ENCODE peak calls at places on chromosomes 12 and 14, in five cellular contexts. M is transverse colon, U is upper lobe of left lung, R is IMR-90, F is K562. Q is an unnamed sample.
A peak's percentile ranks its signal among the peaks of the same experiment; 100 is the strongest.

GRCh38 chr14:95471526-95472304 is 44.7 kb downstream of the SYNE3 start:
- DNase-seq in M (no peak), U (no peak), R (no peak), F (no peak), Q (no peak)

GRCh38 chr12:54352022-54352531 is 12.2 kb downstream of the GPR84 start:
- DNase-seq in M (peak; percentile 30), U (peak; percentile 84), R (peak; percentile 79), F (peak; percentile 76), Q (no peak)

GRCh38 chr12:52321433-52321832 is 235 bp upstream of the KRT83 start:
- DNase-seq in M (no peak), U (peak; percentile 28), R (no peak), F (no peak), Q (no peak)

GRCh38 chr12:124687695-124688301 is 120.4 kb upstream of the NCOR2 start:
- DNase-seq in M (no peak), U (no peak), R (no peak), F (no peak), Q (no peak)

GRCh38 chr12:77299910-77300772 is 234.8 kb upstream of the E2F7 start:
- DNase-seq in M (no peak), U (no peak), R (peak; percentile 87), F (no peak), Q (no peak)

GRCh38 chr12:111435661-111436201 is 30.0 kb downstream of the SH2B3 start:
- DNase-seq in M (no peak), U (peak; percentile 69), R (no peak), F (no peak), Q (no peak)

GRCh38 chr14:89926709-89927108 is 27.8 kb downstream of the EFCAB11 start:
- DNase-seq in M (no peak), U (no peak), R (peak; percentile 47), F (no peak), Q (no peak)

GRCh38 chr12:93322784-93323183 is 54.9 kb upstream of the NUDT4 start:
- DNase-seq in M (peak; percentile 32), U (no peak), R (peak; percentile 68), F (no peak), Q (no peak)

GRCh38 chr12:43407816-43408645 is 144.0 kb downstream of the ADAMTS20 start:
- DNase-seq in M (no peak), U (no peak), R (peak; percentile 50), F (no peak), Q (no peak)

GRCh38 chr12:12718382-12718761 is 1.2 kb downstream of the CDKN1B start:
- DNase-seq in M (no peak), U (no peak), R (no peak), F (no peak), Q (no peak)

GRCh38 chr12:111322336-111323250 is 46.3 kb downstream of the PHETA1 start:
- DNase-seq in M (no peak), U (peak; percentile 64), R (no peak), F (no peak), Q (no peak)

GRCh38 chr12:62272936-62273552 is 12.8 kb downstream of the USP15 start:
- DNase-seq in M (no peak), U (no peak), R (no peak), F (no peak), Q (no peak)

GRCh38 chr12:5163661-5164060 is 120.0 kb downstream of the KCNA5 start:
- DNase-seq in M (no peak), U (no peak), R (peak; percentile 35), F (no peak), Q (no peak)

GRCh38 chr12:65868133-65868705 is 43.9 kb downstream of the HMGA2 start:
- DNase-seq in M (no peak), U (no peak), R (peak; percentile 97), F (no peak), Q (no peak)

GRCh38 chr14:30551460-30551859 is 7.5 kb upstream of the G2E3 start:
- DNase-seq in M (no peak), U (no peak), R (peak; percentile 50), F (no peak), Q (no peak)

GRCh38 chr12:40300490-40300889 is 75.7 kb downstream of the LRRK2 start:
- DNase-seq in M (no peak), U (no peak), R (peak; percentile 1), F (no peak), Q (no peak)

GRCh38 chr14:95664046-95664445 is 22.2 kb upstream of the TCL1B start:
- DNase-seq in M (no peak), U (no peak), R (no peak), F (no peak), Q (no peak)

GRCh38 chr14:92668266-92668973 is 80.0 kb downstream of the LGMN start:
- DNase-seq in M (no peak), U (no peak), R (no peak), F (no peak), Q (no peak)

GRCh38 chr12:110780448-110780847 is 37.8 kb upstream of the PPP1CC start:
- DNase-seq in M (no peak), U (no peak), R (no peak), F (no peak), Q (no peak)

GRCh38 chr12:71142046-71142445 is 15.8 kb downstream of the TSPAN8 start:
- DNase-seq in M (no peak), U (no peak), R (no peak), F (no peak), Q (no peak)

GRCh38 chr14:77088219-77088618 is 9.8 kb upstream of the CIPC start:
- DNase-seq in M (peak; percentile 83), U (no peak), R (no peak), F (no peak), Q (no peak)

GRCh38 chr12:48681416-48681737 is 661 bp downstream of the KANSL2 start:
- DNase-seq in M (no peak), U (no peak), R (peak; percentile 14), F (no peak), Q (no peak)

GRCh38 chr12:49187184-49187583 is 1.7 kb downstream of the TUBA1A start:
- DNase-seq in M (no peak), U (no peak), R (peak; percentile 61), F (no peak), Q (peak; percentile 63)

GRCh38 chr14:52923902-52924575 is 26.8 kb downstream of the FERMT2 start:
- DNase-seq in M (no peak), U (no peak), R (no peak), F (no peak), Q (no peak)

GRCh38 chr12:113244015-113244983 is 23.0 kb downstream of the TPCN1 start:
- DNase-seq in M (peak; percentile 85), U (no peak), R (no peak), F (no peak), Q (peak; percentile 80)

GRCh38 chr14:68470361-68470760 is 322.5 kb downstream of the ZFP36L1 start:
- DNase-seq in M (no peak), U (no peak), R (no peak), F (no peak), Q (no peak)

GRCh38 chr12:67826946-67827719 is 162.1 kb upstream of the IFNG-AS1 start:
- DNase-seq in M (peak; percentile 14), U (no peak), R (peak; percentile 66), F (no peak), Q (no peak)

GRCh38 chr12:132238487-132239248 is 90.7 kb downstream of the GALNT9 start:
- DNase-seq in M (no peak), U (no peak), R (no peak), F (no peak), Q (no peak)

GRCh38 chr12:51868821-51869489 is 18.9 kb upstream of the ANKRD33 start:
- DNase-seq in M (no peak), U (peak; percentile 87), R (no peak), F (no peak), Q (peak; percentile 65)

GRCh38 chr12:110917467-110917866 is 2.9 kb downstream of the MYL2 start:
- DNase-seq in M (no peak), U (no peak), R (peak; percentile 17), F (no peak), Q (no peak)

GRCh38 chr12:115947696-115948062 is 329.8 kb downstream of the MED13L start:
- DNase-seq in M (no peak), U (no peak), R (no peak), F (no peak), Q (no peak)

GRCh38 chr12:115946092-115946491 is 331.4 kb downstream of the MED13L start:
- DNase-seq in M (no peak), U (no peak), R (no peak), F (no peak), Q (no peak)

GRCh38 chr12:115944851-115945496 is 332.5 kb downstream of the MED13L start:
- DNase-seq in M (no peak), U (no peak), R (no peak), F (no peak), Q (no peak)

GRCh38 chr12:115949675-115950074 is 327.8 kb downstream of the MED13L start:
- DNase-seq in M (no peak), U (no peak), R (no peak), F (no peak), Q (no peak)

GRCh38 chr12:115946867-115947695 is 330.4 kb downstream of the MED13L start:
- DNase-seq in M (no peak), U (no peak), R (peak; percentile 10), F (peak; percentile 49), Q (no peak)
- TF ChIP-seq CTCF in M (no peak), U (no peak), R (peak; percentile 58), F (peak; percentile 63), Q (no peak)

DNA sequence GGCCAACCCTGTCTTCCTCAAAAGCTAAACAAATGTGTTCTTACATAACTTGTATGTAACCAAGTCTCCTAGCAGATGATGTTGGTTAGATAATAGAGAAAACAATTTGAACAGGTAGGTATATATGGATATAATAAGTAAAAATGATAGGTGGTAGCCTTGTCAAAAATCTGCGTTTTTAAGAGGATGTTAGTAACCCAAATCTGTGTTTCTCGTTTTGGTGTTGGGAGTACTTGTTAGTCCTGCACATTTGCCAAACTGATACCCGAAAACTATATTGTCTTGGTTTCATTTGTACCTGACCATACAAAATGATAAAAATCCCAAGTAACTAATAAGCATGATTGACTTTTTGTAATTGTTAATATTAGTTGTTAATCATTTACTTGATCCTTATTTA is 8.1 kb downstream of the SRSF5 start:
- DNase-seq in M (no peak), U (no peak), R (no peak), F (no peak), Q (no peak)
- H3K36me3 ChIP-seq in M (no peaks in the 10 kb centered on the region), U (peaks cover 69% of the 10 kb centered on the region), R (peaks cover 50% of the 10 kb centered on the region), F (peaks cover 89% of the 10 kb centered on the region), Q (peaks cover 89% of the 10 kb centered on the region)

DNA sequence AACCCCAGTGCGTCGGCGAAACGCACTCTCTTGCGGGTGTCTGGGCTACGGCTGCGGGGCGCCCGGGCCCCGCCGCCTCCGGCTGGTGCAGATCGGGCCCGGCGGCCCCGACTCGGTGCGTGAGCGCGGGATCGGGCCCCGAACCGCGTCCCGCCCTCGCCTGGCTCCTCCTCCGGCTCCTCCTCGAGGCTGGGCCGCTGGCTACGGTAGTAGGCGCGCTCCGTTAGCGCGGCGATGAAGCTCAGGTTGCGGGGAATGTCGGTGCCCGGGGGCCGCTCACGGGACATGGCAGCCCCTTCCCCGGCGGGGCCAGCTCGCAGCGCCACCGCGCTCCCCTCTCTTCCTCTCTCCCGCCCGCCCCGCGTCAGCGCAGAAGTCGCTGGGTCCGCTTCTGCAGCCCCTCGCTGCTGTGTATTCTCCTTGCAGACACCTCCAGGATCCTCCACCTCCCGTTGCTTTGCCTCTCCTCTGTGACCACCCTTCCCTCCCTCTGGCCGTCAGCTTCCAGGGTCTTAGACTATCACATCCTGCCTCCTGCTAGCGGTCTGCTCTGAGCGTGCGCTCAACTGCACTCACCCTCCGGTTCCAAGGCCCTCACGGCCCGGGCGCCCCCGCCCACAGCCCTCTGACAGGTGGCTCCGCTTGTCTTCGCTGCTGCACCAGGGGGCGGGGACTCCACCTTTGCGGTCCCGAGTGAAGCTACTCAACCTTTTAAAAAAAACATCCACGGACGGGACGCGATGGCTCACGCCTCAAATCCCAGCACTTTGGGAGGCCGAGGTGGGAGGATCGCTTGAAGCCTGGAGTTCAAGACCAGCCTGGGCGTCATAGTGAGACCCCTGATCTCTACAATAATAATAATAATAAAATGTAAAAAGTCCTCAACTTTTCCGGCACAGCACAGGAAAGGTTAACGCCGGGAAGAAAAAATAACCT is at the start of gene PPP1R3E:
- DNase-seq in M (peak; percentile 88), U (peak; percentile 94), R (peak; percentile 41), F (peak; percentile 62), Q (peak; percentile 85)
- TF ChIP-seq POLR2A in M (peak; percentile 63), U (no peak), R (no peak), F (peak; percentile 69), Q (no peak)

GRCh38 chr14:22221508-22221907 is 367.5 kb downstream of the DAD1 start:
- DNase-seq in M (no peak), U (no peak), R (peak; percentile 49), F (peak; percentile 15), Q (no peak)
- TF ChIP-seq CTCF in M (peak; percentile 9), U (no peak), R (peak; percentile 58), F (no peak), Q (no peak)